ENCODE peak calls at places on chromosomes 12 and 14, in six cellular contexts. R is OCI-LY7, N is MM.1S, J is GM23248, A is HCT116, W is PC-3. P is an unnamed sample.

GRCh38 chr14:60646202-60646886 is 2.9 kb downstream of the SIX1 start:
- DNase-seq in J (peak; percentile 44), N (no peak), W (peak; percentile 45), R (no peak), A (no peak), P (no peak)

GRCh38 chr12:38638401-38638800 is 267.0 kb downstream of the CPNE8 start:
- DNase-seq in A (no peak), J (no peak), R (no peak), W (no peak), N (no peak), P (no peak)

GRCh38 chr14:104750658-104751057 is 2.3 kb upstream of the SIVA1 start:
- DNase-seq in N (no peak), W (peak; percentile 24), A (no peak), R (peak; percentile 29), J (no peak), P (no peak)

GRCh38 chr12:29739279-29739991 is 44.3 kb downstream of the TMTC1 start:
- DNase-seq in W (no peak), R (no peak), A (no peak), J (peak; percentile 70), N (no peak), P (no peak)

GRCh38 chr14:74950795-74951442 is 4.5 kb downstream of the PGF start:
- DNase-seq in J (no peak), N (no peak), A (no peak), W (no peak), R (no peak), P (peak; percentile 84)

GRCh38 chr12:48486679-48487078 is 4.4 kb downstream of the C12orf54 start:
- DNase-seq in N (peak; percentile 32), A (no peak), W (no peak), J (no peak), R (no peak), P (no peak)

GRCh38 chr12:114933428-114934160 is 249.6 kb upstream of the TBX3 start:
- DNase-seq in W (peak; percentile 98), A (peak; percentile 73), J (peak; percentile 95), R (no peak), N (no peak), P (peak; percentile 44)

GRCh38 chr12:52182898-52183543 is 8.8 kb downstream of the KRT80 start:
- DNase-seq in J (no peak), W (peak; percentile 61), A (no peak), R (no peak), N (no peak), P (no peak)

GRCh38 chr14:68682166-68683103 is 110.4 kb downstream of the ZFP36L1 start:
- DNase-seq in W (peak; percentile 95), A (no peak), J (peak; percentile 96), N (no peak), R (peak; percentile 89), P (peak; percentile 71)

GRCh38 chr12:103855036-103855712 is 14.1 kb upstream of the NT5DC3 start:
- DNase-seq in J (peak; percentile 27), R (no peak), W (peak; percentile 46), N (no peak), A (no peak), P (no peak)

GRCh38 chr14:22689186-22689585 is 45.0 kb upstream of the OR6J1 start:
- DNase-seq in R (no peak), J (peak; percentile 88), W (peak; percentile 89), N (no peak), A (peak; percentile 89), P (peak; percentile 79)

GRCh38 chr14:98462908-98463307 is 809.1 kb downstream of the BCL11B start:
- DNase-seq in N (no peak), A (no peak), R (no peak), J (no peak), W (no peak), P (no peak)

GRCh38 chr14:98458702-98459101 is 813.3 kb downstream of the BCL11B start:
- DNase-seq in R (no peak), A (no peak), W (no peak), N (no peak), J (no peak), P (no peak)
- H3K9me2 ChIP-seq in R (no peaks in the 10 kb centered on the region), A (no peaks in the 10 kb centered on the region), W (no peaks in the 10 kb centered on the region), N (no peaks in the 10 kb centered on the region), J (no peaks in the 10 kb centered on the region), P (no peaks in the 10 kb centered on the region)

GRCh38 chr14:100565650-100566049 is 21.6 kb downstream of the BEGAIN start:
- DNase-seq in N (no peak), A (no peak), J (no peak), W (no peak), R (no peak), P (no peak)

GRCh38 chr14:100566119-100566518 is 21.1 kb downstream of the BEGAIN start:
- DNase-seq in N (no peak), R (no peak), J (no peak), W (no peak), A (no peak), P (no peak)

GRCh38 chr14:100567877-100568163 is 19.4 kb downstream of the BEGAIN start:
- DNase-seq in A (no peak), J (peak; percentile 22), N (no peak), W (no peak), R (no peak), P (no peak)

GRCh38 chr14:100567009-100567876 is 20.0 kb downstream of the BEGAIN start:
- DNase-seq in J (no peak), A (no peak), N (no peak), W (no peak), R (no peak), P (no peak)

DNA sequence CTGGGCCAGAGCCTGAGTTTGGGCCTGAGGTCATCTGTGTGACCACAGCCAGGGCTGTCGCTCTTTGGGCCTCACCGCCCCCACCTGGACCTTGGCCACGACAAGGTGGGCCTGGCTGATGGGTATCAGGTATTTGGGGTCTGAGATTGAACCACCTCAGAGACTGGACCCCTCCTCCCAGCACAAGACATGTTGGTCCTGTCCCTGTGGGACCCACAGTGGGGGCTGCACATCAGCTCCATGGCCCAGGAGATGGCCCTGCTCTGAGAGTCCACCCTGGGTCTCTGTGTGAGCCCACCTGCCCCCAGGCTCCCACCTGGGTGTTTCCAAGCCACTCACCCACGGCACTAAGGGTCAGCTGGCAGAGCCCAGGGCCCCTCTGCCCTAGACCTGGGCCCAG is 20.6 kb downstream of the BEGAIN start:
- DNase-seq in J (no peak), N (no peak), A (no peak), W (no peak), R (no peak), P (no peak)
- H3K4me2 ChIP-seq in J (no peak overlapping the region), N (no peak overlapping the region), A (no peak overlapping the region), W (no peak overlapping the region), R (no peak overlapping the region), P (peak overlapping the region; percentile 98)

GRCh38 chr14:62001988-62002387 is 239.8 kb downstream of the SNAPC1 start:
- DNase-seq in W (peak; percentile 81), J (no peak), R (no peak), N (no peak), A (no peak), P (no peak)

GRCh38 chr14:61994589-61994988 is 232.4 kb downstream of the SNAPC1 start:
- DNase-seq in W (no peak), J (no peak), A (no peak), R (no peak), N (no peak), P (no peak)

GRCh38 chr14:62002636-62003035 is 240.4 kb downstream of the SNAPC1 start:
- DNase-seq in J (peak; percentile 34), R (no peak), A (no peak), W (peak; percentile 86), N (no peak), P (no peak)

GRCh38 chr14:61992139-61992538 is 229.9 kb downstream of the SNAPC1 start:
- DNase-seq in J (no peak), A (no peak), R (no peak), N (no peak), W (peak; percentile 97), P (no peak)

GRCh38 chr14:61997146-61997545 is 234.9 kb downstream of the SNAPC1 start:
- DNase-seq in W (peak; percentile 50), N (no peak), J (no peak), A (no peak), R (no peak), P (no peak)
- H3K9me2 ChIP-seq in W (no peaks in the 10 kb centered on the region), N (no peaks in the 10 kb centered on the region), J (no peaks in the 10 kb centered on the region), A (no peaks in the 10 kb centered on the region), R (no peaks in the 10 kb centered on the region), P (no peaks in the 10 kb centered on the region)

GRCh38 chr12:111467092-111467861 is 61.6 kb downstream of the SH2B3 start:
- DNase-seq in R (no peak), W (no peak), A (no peak), J (peak; percentile 67), N (no peak), P (peak; percentile 26)

GRCh38 chr12:111462134-111462821 is 56.6 kb downstream of the SH2B3 start:
- DNase-seq in J (peak; percentile 81), R (no peak), N (no peak), A (no peak), W (no peak), P (no peak)

GRCh38 chr12:111469406-111469805 is 63.7 kb downstream of the SH2B3 start:
- DNase-seq in A (no peak), W (no peak), J (peak; percentile 46), N (no peak), R (no peak), P (no peak)

GRCh38 chr12:111467862-111468245 is 62.1 kb downstream of the SH2B3 start:
- DNase-seq in N (no peak), J (peak; percentile 65), W (no peak), A (no peak), R (no peak), P (no peak)
- H3K4me2 ChIP-seq in N (no peak overlapping the region), J (peak overlapping the region; percentile 17), W (no peak overlapping the region), A (no peak overlapping the region), R (no peak overlapping the region), P (no peak overlapping the region)

GRCh38 chr14:103451401-103451800 is 66.2 kb downstream of the MARK3 start:
- DNase-seq in R (no peak), N (no peak), W (no peak), A (no peak), J (no peak), P (no peak)
- H3K9me2 ChIP-seq in R (no peaks in the 10 kb centered on the region), N (no peaks in the 10 kb centered on the region), W (no peaks in the 10 kb centered on the region), A (no peaks in the 10 kb centered on the region), J (no peaks in the 10 kb centered on the region), P (no peaks in the 10 kb centered on the region)

DNA sequence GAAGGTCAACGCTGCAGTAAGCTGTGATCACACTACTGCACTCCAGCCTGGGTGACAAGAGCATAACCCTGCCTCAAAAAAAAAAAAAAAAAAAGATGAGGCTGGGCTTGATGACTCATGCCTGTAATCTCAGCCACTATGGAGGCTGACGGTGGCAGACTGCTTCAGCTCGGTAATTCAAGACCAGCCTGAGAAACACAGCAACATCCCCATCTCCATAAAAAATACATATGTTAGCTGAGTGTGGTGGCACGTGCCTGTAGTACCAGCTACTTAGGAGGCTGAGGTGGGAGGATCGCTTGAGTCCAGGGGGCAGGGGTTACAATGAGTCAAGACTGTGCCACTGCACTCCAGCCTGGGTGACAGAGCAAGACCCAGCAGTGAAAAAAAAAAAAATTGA is 50.4 kb downstream of the GXYLT1 start:
- DNase-seq in N (no peak), A (peak; percentile 33), J (peak; percentile 72), W (peak; percentile 39), R (no peak), P (peak; percentile 23)
- H3K4me2 ChIP-seq in N (no peak overlapping the region), A (peak overlapping the region; percentile 69), J (no peak overlapping the region), W (peak overlapping the region; percentile 30), R (no peak overlapping the region), P (no peak overlapping the region)

GRCh38 chr14:91056361-91056760 is 4.1 kb downstream of the RPS6KA5 start:
- DNase-seq in J (no peak), N (no peak), R (no peak), W (no peak), A (no peak), P (no peak)
- H3K9me2 ChIP-seq in J (no peaks in the 10 kb centered on the region), N (no peaks in the 10 kb centered on the region), R (no peaks in the 10 kb centered on the region), W (no peaks in the 10 kb centered on the region), A (no peaks in the 10 kb centered on the region), P (no peaks in the 10 kb centered on the region)

P was measured in hepatocyte.